ENCODE peak calls at places on chromosome 19, in six cellular contexts. A is tibial nerve, W is uterus, Q is heart left ventricle, J is sigmoid colon, G is stomach. S is an unnamed sample. For H3K4me1, the result is how much of the 10 kb centered on the place peaks cover.

GRCh38 chr19:29379257-29379986 is 146.4 kb upstream of the VSTM2B start:
- DNase-seq in J (no peak), W (no peak), G (peak), Q (no peak), A (peak), S (no peak)

GRCh38 chr19:35987571-35987896 is 7.5 kb upstream of the SDHAF1 start:
- DNase-seq in Q (no peak), G (no peak), J (no peak), W (no peak), A (no peak), S (no peak)

GRCh38 chr19:13430790-13431582 is 75.3 kb downstream of the CACNA1A start:
- DNase-seq in W (no peak), A (peak), Q (no peak), G (peak), J (no peak), S (peak)

GRCh38 chr19:28535352-28535775 is 677.6 kb downstream of the UQCRFS1 start:
- DNase-seq in W (no peak), G (no peak), A (no peak), Q (no peak), J (no peak), S (no peak)

GRCh38 chr19:29290853-29291252 is 77.9 kb upstream of the UQCRFS1 start:
- DNase-seq in J (no peak), Q (no peak), G (no peak), W (no peak), A (no peak), S (no peak)

GRCh38 chr19:8075158-8076086 is 22.9 kb downstream of the CCL25 start:
- DNase-seq in G (no peak), W (no peak), Q (no peak), A (no peak), J (no peak), S (no peak)

GRCh38 chr19:35109395-35110112 is 6.1 kb upstream of the FXYD3 start:
- DNase-seq in G (peak), W (no peak), J (no peak), Q (no peak), A (no peak), S (no peak)

GRCh38 chr19:16111160-16111908 is at the start of gene RAB8A:
- DNase-seq in G (peak), W (peak), A (peak), Q (peak), J (peak), S (peak)

GRCh38 chr19:16760990-16761389 is 41.3 kb downstream of the NWD1 start:
- DNase-seq in G (no peak), A (no peak), W (no peak), Q (no peak), J (no peak), S (no peak)

GRCh38 chr19:14871619-14872230 is 14.2 kb downstream of the OR7A17 start:
- DNase-seq in J (no peak), W (no peak), A (no peak), G (no peak), Q (no peak), S (no peak)

GRCh38 chr19:51948979-51949378 is 21.7 kb downstream of the ZNF613 start:
- DNase-seq in W (no peak), J (no peak), Q (peak), G (no peak), A (no peak), S (peak)

GRCh38 chr19:7980635-7981121 is 24.8 kb downstream of the ELAVL1 start:
- DNase-seq in A (no peak), J (no peak), Q (no peak), G (no peak), W (no peak), S (no peak)

GRCh38 chr19:13051581-13052165 is 51.0 kb downstream of the LYL1 start:
- DNase-seq in A (peak), W (peak), J (peak), G (peak), Q (peak), S (peak)

GRCh38 chr19:41175825-41176734 is 16.9 kb upstream of the CYP2S1 start:
- DNase-seq in A (peak), Q (no peak), W (no peak), G (peak), J (no peak), S (peak)

GRCh38 chr19:9538183-9539058 is at the start of gene ZNF426:
- DNase-seq in G (peak), Q (peak), J (peak), A (peak), W (peak), S (peak)

GRCh38 chr19:53091413-53091812 is 11.8 kb downstream of the ZNF160 start:
- DNase-seq in Q (no peak), W (no peak), G (no peak), A (no peak), J (no peak), S (no peak)

GRCh38 chr19:44345969-44346368 is 10.5 kb downstream of the ZNF112 start:
- DNase-seq in A (no peak), W (no peak), G (no peak), Q (no peak), J (no peak), S (no peak)

GRCh38 chr19:14517840-14518505 is at the start of gene DNAJB1:
- DNase-seq in G (peak), Q (peak), W (peak), A (peak), J (peak), S (peak)

GRCh38 chr19:18437481-18438330 is at the start of gene ISYNA1:
- DNase-seq in G (peak), J (no peak), A (no peak), Q (no peak), W (peak), S (peak)

GRCh38 chr19:35123573-35123972 is 8.0 kb downstream of the FXYD3 start:
- DNase-seq in Q (no peak), J (peak), W (no peak), G (peak), A (peak), S (no peak)

GRCh38 chr19:40530091-40530901 is 46.4 kb upstream of the SHKBP1 start:
- DNase-seq in G (no peak), A (no peak), Q (no peak), J (no peak), W (no peak), S (peak)

GRCh38 chr19:48926909-48927308 is 6.6 kb upstream of the DHDH start:
- DNase-seq in J (peak), Q (no peak), A (peak), G (peak), W (peak), S (no peak)

GRCh38 chr19:33532859-33533455 is 11.4 kb upstream of the PEPD start:
- DNase-seq in G (no peak), W (no peak), A (no peak), J (no peak), Q (no peak), S (no peak)

GRCh38 chr19:17606786-17607185 is 51.3 kb downstream of the COLGALT1 start:
- DNase-seq in W (no peak), A (no peak), G (no peak), J (no peak), Q (no peak), S (no peak)

GRCh38 chr19:57587529-57587928 is 3.6 kb downstream of the ZIK1 start:
- DNase-seq in A (no peak), J (no peak), Q (no peak), G (no peak), W (no peak), S (no peak)

GRCh38 chr19:12778905-12779161 is 3.5 kb upstream of the HOOK2 start:
- DNase-seq in Q (no peak), W (no peak), G (no peak), J (no peak), A (no peak), S (no peak)

GRCh38 chr19:14114854-14115253 is 2.7 kb downstream of the PRKACA start:
- DNase-seq in W (no peak), J (peak), A (no peak), Q (peak), G (peak), S (no peak)

GRCh38 chr19:51480590-51480989 is 2.3 kb downstream of the CEACAM18 start:
- DNase-seq in Q (no peak), G (no peak), A (no peak), J (peak), W (no peak), S (no peak)

GRCh38 chr19:8731428-8732169 is 10.2 kb downstream of the OR2Z1 start:
- DNase-seq in J (no peak), A (no peak), G (no peak), Q (no peak), W (no peak), S (no peak)

GRCh38 chr19:41443813-41444455 is 978 bp downstream of the ERICH4 start:
- DNase-seq in G (no peak), J (no peak), W (no peak), Q (no peak), A (no peak), S (no peak)

GRCh38 chr19:38031423-38031770 is 124.4 kb downstream of the SIPA1L3 start:
- DNase-seq in Q (no peak), W (no peak), A (no peak), G (no peak), J (no peak), S (no peak)

GRCh38 chr19:55014714-55015113 is 23.4 kb downstream of the GP6 start:
- DNase-seq in J (peak), Q (no peak), G (no peak), A (no peak), W (no peak), S (no peak)

GRCh38 chr19:34298891-34299510 is 44.6 kb downstream of the GARRE1 start:
- DNase-seq in G (no peak), Q (no peak), W (no peak), J (no peak), A (no peak), S (no peak)

GRCh38 chr19:39172700-39173501 is 23.9 kb upstream of the NCCRP1 start:
- DNase-seq in J (no peak), Q (no peak), A (no peak), W (no peak), G (no peak), S (no peak)
- TF ChIP-seq POLR2A in J (no peak), Q (no peak), A (no peak), W (no peak), G (no peak), S (no peak)

GRCh38 chr19:678791-679388 is 2.7 kb downstream of the FSTL3 start:
- DNase-seq in A (no peak), W (no peak), J (no peak), G (no peak), Q (no peak), S (no peak)

GRCh38 chr19:676007-676342 is 217 bp upstream of the FSTL3 start:
- DNase-seq in J (no peak), A (no peak), G (no peak), W (no peak), Q (no peak), S (no peak)

GRCh38 chr19:676343-677105 is at the start of gene FSTL3:
- DNase-seq in J (no peak), A (no peak), Q (no peak), W (peak), G (no peak), S (peak)

GRCh38 chr19:677201-677600 is 1.0 kb downstream of the FSTL3 start:
- DNase-seq in J (peak), Q (peak), W (peak), G (peak), A (peak), S (peak)

DNA sequence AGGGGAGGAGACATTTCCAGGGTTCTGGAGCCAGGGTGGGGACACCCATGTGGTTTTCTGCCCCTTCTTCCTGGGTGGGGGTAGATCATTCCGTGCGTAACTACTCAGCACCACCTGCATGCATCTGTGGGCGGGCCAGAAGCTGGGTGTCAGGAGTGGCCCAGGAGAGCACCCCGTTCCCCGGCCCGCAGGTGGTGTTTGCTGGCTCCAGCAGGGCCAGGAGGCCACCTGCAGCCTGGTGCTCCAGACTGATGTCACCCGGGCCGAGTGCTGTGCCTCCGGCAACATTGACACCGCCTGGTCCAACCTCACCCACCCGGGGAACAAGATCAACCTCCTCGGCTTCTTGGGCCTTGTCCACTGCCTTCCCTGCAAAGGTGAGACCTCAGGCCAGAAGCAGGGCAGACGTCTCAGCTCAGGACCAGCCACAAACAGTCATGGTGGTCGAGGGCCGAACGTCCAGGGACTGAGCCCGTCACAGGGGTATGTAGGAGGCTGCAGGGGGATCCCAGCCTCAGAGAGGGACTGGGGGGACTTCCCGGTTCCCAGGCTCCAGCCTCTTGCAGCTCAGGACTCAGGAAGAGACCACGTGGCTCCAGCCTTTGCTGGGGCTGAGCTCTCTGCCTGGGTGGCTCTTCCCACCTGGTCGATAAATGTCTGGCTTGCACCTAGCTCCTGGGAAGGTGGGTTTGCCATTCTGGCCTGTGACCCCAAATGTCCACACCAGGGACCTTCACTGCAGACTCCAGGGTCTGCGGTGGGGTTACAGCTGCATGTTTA is 1.6 kb downstream of the FSTL3 start:
- DNase-seq in G (no peak), W (no peak), J (no peak), A (no peak), Q (no peak), S (no peak)
- H3K4me3 ChIP-seq in G (peak), W (peak), J (peak), A (peak), Q (peak), S (peak)

GRCh38 chr19:2770055-2771013 is 12.7 kb downstream of the SGTA start:
- DNase-seq in A (no peak), Q (no peak), J (peak), G (no peak), W (peak), S (peak)
- H3K4me1 ChIP-seq in A (half or more), Q (under half), J (half or more), G (under half), W (under half), S (under half)

DNA sequence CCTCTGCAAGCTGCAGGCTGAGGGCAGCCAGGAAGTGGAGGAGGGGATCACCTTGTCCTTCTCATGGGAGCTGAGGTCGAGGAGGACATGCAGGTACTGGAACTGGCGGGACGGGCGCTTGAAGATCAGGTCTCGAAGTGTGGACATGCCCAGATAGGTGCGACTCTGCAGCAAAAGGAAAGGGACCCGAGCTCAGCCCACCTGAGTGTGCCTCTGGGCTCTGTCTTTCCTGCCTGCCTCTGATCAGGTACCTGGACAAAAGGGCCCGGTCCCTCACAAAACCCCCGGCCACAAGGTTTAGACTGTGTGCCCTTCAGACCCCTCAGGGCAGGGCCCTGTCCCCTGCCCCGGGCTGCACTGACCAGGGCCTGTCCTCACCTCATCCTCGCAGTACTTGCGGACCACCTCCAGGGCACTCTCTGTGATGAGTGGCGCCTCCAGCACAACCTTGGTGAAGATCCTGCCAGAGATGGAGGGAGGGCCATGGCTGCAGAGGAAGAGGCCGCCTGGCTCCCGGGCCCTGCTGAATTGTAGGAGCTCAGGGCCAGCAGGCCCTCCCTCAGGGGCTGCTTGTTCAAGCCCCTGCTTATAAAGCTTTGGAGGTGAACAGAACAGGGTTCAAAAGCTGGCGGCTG is 12.5 kb upstream of the RSPH6A start:
- DNase-seq in J (no peak), A (no peak), Q (peak), W (no peak), G (no peak), S (no peak)
- TF ChIP-seq POLR2A in J (no peak), A (no peak), Q (no peak), W (no peak), G (no peak), S (no peak)

GRCh38 chr19:50433201-50434180 is 799 bp downstream of the MYBPC2 start:
- DNase-seq in J (no peak), Q (no peak), A (no peak), W (no peak), G (no peak), S (no peak)
- H3K4me3 ChIP-seq in J (no peak), Q (no peak), A (no peak), W (no peak), G (no peak), S (no peak)

DNA sequence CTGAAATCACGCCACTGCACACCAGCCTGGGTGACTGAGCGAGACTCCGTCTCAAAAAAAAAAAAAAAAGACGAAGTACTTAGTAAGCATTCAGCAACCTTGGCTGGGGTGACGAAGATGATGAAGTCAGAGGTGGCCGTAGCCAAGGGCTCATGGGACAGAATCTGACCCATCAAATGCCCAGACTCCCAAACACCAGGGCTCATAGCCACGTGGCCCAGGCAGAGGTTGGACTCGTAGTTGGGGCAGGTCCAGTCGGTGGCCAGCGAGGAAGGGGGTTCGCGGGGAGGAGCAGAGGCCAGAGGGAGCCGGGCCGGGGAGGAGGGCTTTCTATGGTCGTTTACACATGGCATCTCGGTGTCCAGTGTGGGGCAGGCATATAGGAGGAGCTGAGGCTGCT is 52.1 kb upstream of the EHD2 start:
- DNase-seq in W (no peak), J (peak), G (no peak), A (no peak), Q (no peak), S (no peak)
- H3K4me1 ChIP-seq in W (under half), J (half or more), G (half or more), A (half or more), Q (under half), S (under half)

GRCh38 chr19:6219592-6220290 is 60.0 kb downstream of the MLLT1 start:
- DNase-seq in Q (peak), A (no peak), W (peak), G (no peak), J (no peak), S (peak)
- TF ChIP-seq POLR2A in Q (no peak), A (no peak), W (no peak), G (no peak), J (no peak), S (no peak)